ENCODE peak calls at places on chromosomes 6 and 20, in five cellular contexts. T, S, I, K and O are unnamed samples. For H3K4me1, the result is how much of the 10 kb centered on the place peaks cover.

GRCh38 chr6:149334201-149334600 is 16.7 kb downstream of the TAB2 start:
- DNase-seq in T (no peak), S (no peak), I (peak), K (no peak), O (peak)

GRCh38 chr6:111944541-111944940 is 71.3 kb upstream of the FYN start:
- DNase-seq in T (no peak), S (no peak), I (no peak), K (no peak), O (no peak)

GRCh38 chr20:60283281-60283680 is 325.1 kb downstream of the CDH26 start:
- DNase-seq in T (no peak), S (no peak), I (no peak), K (no peak), O (no peak)

GRCh38 chr6:159953091-159953581 is 15.7 kb upstream of the IGF2R start:
- DNase-seq in T (no peak), S (peak), I (no peak), K (peak), O (peak)

GRCh38 chr6:167827588-167828324 is 1.0 kb downstream of the AFDN start:
- DNase-seq in T (no peak), S (peak), I (peak), K (peak), O (no peak)

GRCh38 chr6:46044876-46045617 is 29.4 kb upstream of the CLIC5 start:
- DNase-seq in T (peak), S (no peak), I (peak), K (peak), O (peak)

GRCh38 chr6:106637718-106638341 is 8.5 kb downstream of the QRSL1 start:
- DNase-seq in T (no peak), S (no peak), I (no peak), K (no peak), O (no peak)

GRCh38 chr20:32570401-32571190 is 14.5 kb downstream of the NOL4L start:
- DNase-seq in T (no peak), S (no peak), I (no peak), K (no peak), O (no peak)

GRCh38 chr20:48686238-48687096 is 141.3 kb downstream of the PREX1 start:
- DNase-seq in T (no peak), S (no peak), I (no peak), K (peak), O (no peak)

GRCh38 chr6:3885262-3886036 is 36.3 kb downstream of the FAM50B start:
- DNase-seq in T (no peak), S (no peak), I (no peak), K (peak), O (no peak)

GRCh38 chr20:20849126-20849525 is 136.7 kb upstream of the RALGAPA2 start:
- DNase-seq in T (no peak), S (no peak), I (no peak), K (no peak), O (no peak)

GRCh38 chr6:122869437-122870024 is 80.5 kb downstream of the SMPDL3A start:
- DNase-seq in T (no peak), S (no peak), I (peak), K (peak), O (peak)

GRCh38 chr6:63319911-63320310 is at the start of gene LGSN:
- DNase-seq in T (no peak), S (no peak), I (no peak), K (no peak), O (no peak)

GRCh38 chr20:37945034-37945660 is 42.2 kb downstream of the VSTM2L start:
- DNase-seq in T (no peak), S (no peak), I (no peak), K (no peak), O (no peak)

GRCh38 chr6:39980839-39981580 is 46.7 kb upstream of the MOCS1 start:
- DNase-seq in T (no peak), S (no peak), I (peak), K (peak), O (peak)

GRCh38 chr20:49717693-49718092 is 4.0 kb upstream of the B4GALT5 start:
- DNase-seq in T (no peak), S (no peak), I (no peak), K (peak), O (peak)

GRCh38 chr20:34954905-34955231 is 738 bp downstream of the GSS start:
- DNase-seq in T (no peak), S (no peak), I (no peak), K (peak), O (no peak)

GRCh38 chr20:34955232-34956040 is at the start of the genes GSS and MYH7B:
- DNase-seq in T (peak), S (peak), I (peak), K (peak), O (peak)

GRCh38 chr20:34952676-34953075 is 2.9 kb downstream of the GSS start:
- DNase-seq in T (no peak), S (no peak), I (no peak), K (no peak), O (peak)

GRCh38 chr20:34956041-34956458 is 382 bp downstream of the MYH7B start:
- DNase-seq in T (no peak), S (no peak), I (no peak), K (no peak), O (no peak)

DNA sequence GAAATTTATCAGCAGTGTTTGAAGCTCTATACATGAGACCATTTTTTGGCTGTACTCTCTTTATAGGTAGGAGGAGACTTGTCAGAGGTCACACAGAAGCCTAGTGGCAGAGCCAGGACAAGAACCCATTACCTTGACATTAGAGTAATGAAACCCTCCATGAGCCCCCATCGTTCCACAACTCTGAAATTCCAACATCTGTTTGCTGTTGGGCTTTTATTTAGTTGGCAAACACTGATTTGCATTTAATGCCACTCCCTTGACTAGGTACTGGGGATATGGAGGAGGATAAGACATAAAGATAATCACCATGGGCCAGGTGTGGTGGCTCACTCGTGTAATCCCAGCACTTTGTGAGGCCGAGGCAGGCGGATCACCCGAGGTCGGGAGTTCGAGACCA is 1.6 kb downstream of the GSS start:
- DNase-seq in T (no peak), S (no peak), I (no peak), K (no peak), O (no peak)
- H3K27ac ChIP-seq in T (no peak), S (no peak), I (no peak), K (no peak), O (no peak)

DNA sequence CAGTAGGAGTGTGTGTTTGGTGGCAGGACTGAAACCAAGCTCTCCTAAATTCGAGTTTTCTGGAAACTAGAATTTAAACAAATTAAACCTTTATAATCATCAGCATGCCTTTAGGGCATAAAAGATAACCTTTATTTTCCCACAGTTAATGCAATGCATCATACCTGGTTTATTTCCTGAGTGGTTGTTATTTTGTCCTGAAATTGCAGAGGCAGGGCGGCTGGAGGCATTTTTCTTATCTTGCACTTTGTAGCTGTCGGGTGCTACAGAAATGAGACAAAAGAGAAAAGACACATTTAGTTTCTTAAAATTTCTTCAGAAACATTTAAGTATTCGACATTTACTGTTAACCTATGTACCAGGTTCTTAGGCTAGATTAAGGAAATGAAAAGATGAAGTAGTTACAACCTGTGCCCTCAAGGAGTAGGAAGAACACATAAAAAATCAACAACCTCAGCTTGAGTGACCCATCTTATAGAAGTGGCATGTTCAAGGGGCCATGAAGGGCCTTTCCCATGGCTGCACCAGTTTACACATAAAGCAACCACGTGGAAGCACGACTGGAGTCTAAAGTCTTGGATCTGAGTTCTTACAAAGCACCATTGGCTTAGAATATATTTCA is 128.6 kb downstream of the MAP7 start:
- DNase-seq in T (no peak), S (no peak), I (no peak), K (no peak), O (no peak)
- H3K4me1 ChIP-seq in T (under half), S (under half), I (under half), K (under half), O (under half)

GRCh38 chr6:38067263-38067980 is 247.9 kb downstream of the ZFAND3 start:
- DNase-seq in T (no peak), S (no peak), I (no peak), K (no peak), O (no peak)

GRCh38 chr6:38063973-38064372 is 244.4 kb downstream of the ZFAND3 start:
- DNase-seq in T (no peak), S (no peak), I (no peak), K (no peak), O (no peak)

GRCh38 chr6:38064431-38064830 is 244.9 kb downstream of the ZFAND3 start:
- DNase-seq in T (no peak), S (no peak), I (no peak), K (no peak), O (no peak)

GRCh38 chr6:38065734-38066133 is 246.2 kb downstream of the ZFAND3 start:
- DNase-seq in T (no peak), S (no peak), I (no peak), K (no peak), O (no peak)

DNA sequence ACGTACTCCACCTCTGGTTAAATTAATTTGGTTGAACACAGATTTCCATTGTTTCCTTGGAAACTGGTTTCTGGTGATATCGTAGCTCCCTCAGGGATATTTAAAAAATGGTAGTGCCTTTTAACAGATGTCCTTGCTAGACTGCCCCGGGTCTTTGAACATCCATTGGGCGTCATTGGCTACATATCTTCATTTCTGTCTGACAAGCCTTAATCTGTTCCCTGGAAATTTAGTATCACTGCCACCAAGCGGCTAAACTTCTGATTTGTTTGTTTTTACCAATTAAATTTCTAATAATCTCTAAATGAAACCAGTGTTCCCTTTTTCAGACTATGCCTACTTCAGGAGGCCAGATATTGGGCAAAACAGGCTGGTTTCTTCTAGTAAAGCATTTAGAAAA is 249.3 kb downstream of the ZFAND3 start:
- DNase-seq in T (no peak), S (no peak), I (no peak), K (no peak), O (no peak)
- TF ChIP-seq CTCF in T (no peak), S (no peak), I (peak), K (peak), O (peak)

GRCh38 chr6:1636971-1637871 is 27.5 kb downstream of the FOXC1 start:
- DNase-seq in T (no peak), S (no peak), I (peak), K (no peak), O (peak)
- H3K27ac ChIP-seq in T (no peak), S (no peak), I (no peak), K (no peak), O (no peak)

GRCh38 chr20:57283867-57284266 is 17.4 kb upstream of the BMP7 start:
- DNase-seq in T (no peak), S (no peak), I (no peak), K (no peak), O (no peak)

GRCh38 chr20:57278457-57278856 is 12.0 kb upstream of the BMP7 start:
- DNase-seq in T (no peak), S (no peak), I (no peak), K (no peak), O (no peak)

GRCh38 chr20:57282691-57283361 is 16.4 kb upstream of the BMP7 start:
- DNase-seq in T (no peak), S (no peak), I (no peak), K (peak), O (no peak)

GRCh38 chr20:57280221-57280620 is 13.8 kb upstream of the BMP7 start:
- DNase-seq in T (no peak), S (no peak), I (no peak), K (no peak), O (no peak)

GRCh38 chr20:57281900-57282299 is 15.5 kb upstream of the BMP7 start:
- DNase-seq in T (no peak), S (no peak), I (no peak), K (no peak), O (no peak)
- H3K4me1 ChIP-seq in T (under half), S (under half), I (under half), K (under half), O (under half)

DNA sequence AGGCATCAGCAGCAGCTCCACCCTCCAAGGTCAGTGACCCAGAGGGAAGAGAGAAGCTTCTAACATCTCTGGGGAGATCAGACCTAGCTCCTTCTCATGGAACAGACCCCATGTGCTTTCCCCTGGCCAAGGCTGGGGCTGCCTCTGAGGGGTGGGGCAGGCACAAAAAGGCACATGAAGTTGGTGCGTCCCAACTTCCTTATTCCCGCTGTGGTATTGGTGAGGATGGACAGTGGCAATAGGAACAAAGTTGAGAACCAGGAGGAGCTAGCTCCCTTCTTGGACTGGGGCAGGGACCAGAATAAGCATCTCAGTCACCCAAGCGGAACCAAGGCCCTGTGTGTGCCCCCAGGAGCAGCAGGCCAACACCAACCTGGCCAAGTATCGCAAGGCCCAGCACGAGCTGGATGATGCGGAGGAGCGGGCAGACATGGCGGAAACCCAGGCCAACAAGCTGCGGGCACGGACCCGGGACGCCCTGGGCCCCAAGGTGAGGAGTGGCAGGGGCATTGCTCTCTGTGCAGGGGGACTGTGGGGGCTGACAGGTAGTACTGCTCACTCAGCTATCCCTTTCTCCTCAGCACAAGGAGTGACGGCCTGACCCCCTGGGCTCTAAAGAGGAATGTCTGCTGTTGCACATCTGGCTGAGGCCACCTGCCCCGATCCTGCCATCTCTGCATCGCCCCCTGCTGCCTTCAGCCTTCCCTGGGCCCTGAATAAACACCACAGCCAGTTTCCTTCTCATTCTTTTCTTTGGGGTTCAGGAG is 46.1 kb downstream of the MYH7B start:
- DNase-seq in T (no peak), S (no peak), I (no peak), K (no peak), O (no peak)
- TF ChIP-seq CTCF in T (no peak), S (peak), I (peak), K (peak), O (peak)

GRCh38 chr6:28585335-28585734 is 59.7 kb downstream of the GPX5 start:
- DNase-seq in T (no peak), S (no peak), I (peak), K (peak), O (peak)
- H3K27ac ChIP-seq in T (no peak), S (no peak), I (no peak), K (no peak), O (no peak)

GRCh38 chr6:43940393-43941087 is 170.5 kb downstream of the VEGFA start:
- DNase-seq in T (no peak), S (no peak), I (no peak), K (no peak), O (no peak)

GRCh38 chr6:43941174-43941573 is 171.2 kb downstream of the VEGFA start:
- DNase-seq in T (no peak), S (no peak), I (no peak), K (no peak), O (no peak)

GRCh38 chr6:43942616-43943015 is 172.6 kb downstream of the VEGFA start:
- DNase-seq in T (no peak), S (no peak), I (no peak), K (no peak), O (no peak)

GRCh38 chr6:43943099-43943766 is 173.2 kb downstream of the VEGFA start:
- DNase-seq in T (no peak), S (no peak), I (no peak), K (no peak), O (no peak)

DNA sequence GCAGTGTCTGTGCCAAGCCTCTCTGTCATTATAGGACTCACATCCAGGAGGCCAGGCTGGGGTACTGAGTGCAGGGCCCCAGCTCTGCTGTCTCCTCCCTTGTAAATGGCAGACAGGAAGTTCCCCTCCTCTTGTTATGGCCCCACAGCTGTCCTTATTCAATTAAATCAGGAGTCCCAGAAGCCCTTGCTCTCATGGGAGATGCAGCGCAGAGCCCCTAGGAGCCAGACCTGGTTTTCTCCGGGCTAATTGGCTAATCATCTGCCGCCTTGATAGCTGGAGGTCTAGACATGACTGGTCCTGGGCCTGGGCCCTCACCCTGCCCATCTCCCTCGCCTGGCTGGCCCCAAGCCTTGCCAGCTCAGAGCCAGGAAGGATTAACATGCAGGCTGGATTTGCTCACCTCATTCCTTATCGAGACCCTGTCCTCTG is 172.0 kb downstream of the VEGFA start:
- DNase-seq in T (no peak), S (no peak), I (no peak), K (no peak), O (no peak)
- H3K4me1 ChIP-seq in T (under half), S (under half), I (under half), K (under half), O (under half)

GRCh38 chr6:85449818-85450577 is at the start of gene NT5E:
- DNase-seq in T (peak), S (peak), I (peak), K (peak), O (peak)
- TF ChIP-seq CTCF in T (no peak), S (no peak), I (no peak), K (no peak), O (no peak)

DNA sequence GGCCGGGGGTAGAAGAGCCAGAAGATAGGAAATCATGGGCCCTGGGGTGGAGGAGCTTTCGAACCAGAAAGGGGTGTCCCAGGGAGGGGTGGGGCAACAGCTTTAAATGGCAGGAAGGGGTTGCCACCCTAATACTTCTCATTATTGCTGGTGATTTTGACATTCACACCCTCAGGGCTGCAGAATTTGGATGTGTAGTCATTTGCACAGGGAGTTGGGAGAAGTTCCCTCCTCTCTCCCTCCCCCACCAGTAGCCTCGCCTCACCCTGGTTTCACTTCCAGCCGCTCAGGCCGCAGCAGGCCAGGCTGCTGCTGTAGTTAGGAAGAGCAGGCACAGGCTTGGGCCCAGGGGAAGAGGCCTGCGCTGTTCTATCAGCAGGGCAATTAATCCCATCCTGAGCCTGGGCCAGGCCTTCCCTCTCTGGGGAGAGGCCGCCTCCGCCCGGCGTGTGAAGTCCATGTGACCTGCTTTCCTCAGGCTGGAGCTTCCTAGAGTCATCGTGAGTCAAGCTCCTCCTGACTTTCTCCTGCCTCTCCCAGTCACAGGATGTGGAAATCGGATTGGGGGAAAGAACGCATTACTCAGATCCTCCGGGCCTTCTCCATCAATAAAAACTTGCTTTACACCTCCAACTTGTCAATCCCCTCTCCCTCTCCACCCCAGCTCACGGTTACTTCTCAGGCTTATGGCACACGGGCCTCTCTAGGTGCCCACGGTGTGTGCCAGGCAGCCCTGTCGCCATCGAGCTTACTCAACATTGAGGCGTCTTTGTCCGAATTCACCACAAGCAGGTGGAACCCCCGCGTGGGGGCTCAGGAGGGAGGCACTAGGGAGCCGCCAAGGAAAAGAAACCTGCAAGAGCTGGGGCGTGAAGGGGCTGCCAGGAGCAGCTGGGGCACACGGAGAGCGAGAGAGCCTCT is 7.8 kb downstream of the ADTRP start:
- DNase-seq in T (peak), S (peak), I (peak), K (peak), O (peak)
- H3K27ac ChIP-seq in T (peak), S (peak), I (peak), K (peak), O (peak)